ENCODE peak calls at places on chromosomes 13 and 19, in four cellular contexts. Z is SK-N-SH, J is HCT116, U is K562. L is an unnamed sample.

GRCh38 chr13:111216166-111216960 is 101.3 kb downstream of the ARHGEF7 start:
- DNase-seq in Z (peak; percentile 61), J (no peak), U (no peak), L (peak; percentile 29)

GRCh38 chr19:46299695-46300094 is 2.9 kb downstream of the HIF3A start:
- DNase-seq in Z (no peak), J (no peak), U (no peak), L (no peak)

GRCh38 chr13:51240178-51240577 is 18.0 kb downstream of the FAM124A start:
- DNase-seq in Z (no peak), J (no peak), U (no peak), L (no peak)

GRCh38 chr13:22505489-22505888 is 675.3 kb upstream of the SGCG start:
- DNase-seq in Z (no peak), J (no peak), U (no peak), L (no peak)

GRCh38 chr19:51258761-51259160 is 7.9 kb downstream of the SIGLECL1 start:
- DNase-seq in Z (no peak), J (no peak), U (no peak), L (no peak)

GRCh38 chr13:77000475-77000874 is 8.6 kb downstream of the CLN5 start:
- DNase-seq in Z (no peak), J (no peak), U (no peak), L (no peak)

GRCh38 chr19:29612801-29613595 is 6.9 kb downstream of the POP4 start:
- DNase-seq in Z (no peak), J (no peak), U (no peak), L (no peak)

GRCh38 chr13:70856706-70857105 is 748.5 kb upstream of the KLHL1 start:
- DNase-seq in Z (no peak), J (no peak), U (no peak), L (no peak)

GRCh38 chr13:53237696-53238095 is 209.1 kb downstream of the OLFM4 start:
- DNase-seq in Z (no peak), J (no peak), U (no peak), L (no peak)

GRCh38 chr13:75800545-75800944 is 164.4 kb downstream of the LMO7 start:
- DNase-seq in Z (no peak), J (peak; percentile 19), U (no peak), L (no peak)

GRCh38 chr19:10583021-10583776 is 3.9 kb downstream of the AP1M2 start:
- DNase-seq in Z (no peak), J (no peak), U (no peak), L (no peak)

GRCh38 chr19:46378268-46378667 is 31.4 kb downstream of the PPP5C start:
- DNase-seq in Z (no peak), J (no peak), U (no peak), L (no peak)

GRCh38 chr19:2574971-2575630 is 99.2 kb downstream of the GADD45B start:
- DNase-seq in Z (no peak), J (no peak), U (no peak), L (no peak)

GRCh38 chr19:57816652-57817051 is 1.9 kb upstream of the ZNF552 start:
- DNase-seq in Z (no peak), J (no peak), U (no peak), L (no peak)

GRCh38 chr13:49225358-49226042 is 5.4 kb downstream of the MLNR start:
- DNase-seq in Z (no peak), J (no peak), U (no peak), L (peak; percentile 29)
- TF ChIP-seq ELF1 in Z (no peak), J (no peak), U (no peak), L (no peak)

DNA sequence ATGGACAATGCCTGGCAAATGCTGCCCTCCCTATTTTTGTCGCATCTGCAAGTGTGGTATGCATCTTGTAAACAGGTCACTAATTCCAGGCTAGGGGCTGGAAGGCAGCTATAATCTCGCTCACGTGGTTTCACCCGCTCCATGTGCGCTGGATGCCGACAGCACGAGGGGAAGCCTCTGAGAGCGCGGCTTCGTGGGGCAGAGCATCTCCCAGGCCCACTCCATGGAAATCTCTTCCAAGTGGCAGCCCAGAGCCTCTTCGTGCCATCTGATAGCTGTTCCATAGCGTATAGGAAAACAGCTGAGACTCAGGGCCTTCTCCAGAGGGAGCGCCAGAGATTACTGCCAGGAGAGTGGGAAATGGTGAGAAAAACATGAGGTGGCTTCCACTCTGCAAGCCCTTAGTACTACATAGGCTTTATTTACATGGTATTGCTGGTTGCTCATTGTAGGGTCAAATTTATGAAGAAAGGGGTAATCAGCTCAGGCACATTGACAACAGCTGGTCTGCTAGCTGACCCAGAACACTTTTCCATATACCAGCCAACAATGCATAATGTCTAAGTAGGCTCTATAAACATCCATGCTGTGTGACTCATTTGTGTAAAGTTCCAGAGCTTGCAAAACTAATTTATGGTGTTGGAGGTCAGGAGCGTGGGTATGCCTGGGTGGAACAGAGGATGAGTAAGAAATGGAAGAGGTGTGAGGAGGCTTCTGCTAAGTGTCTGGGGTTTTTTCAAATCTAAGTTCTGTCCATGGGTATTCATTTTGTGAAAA is 165.2 kb downstream of the SHISA2 start:
- DNase-seq in Z (no peak), J (no peak), U (no peak), L (no peak)
- TF ChIP-seq ELF1 in Z (no peak), J (no peak), U (no peak), L (no peak)

GRCh38 chr13:102400619-102401125 is 1.2 kb downstream of the FGF14 start:
- DNase-seq in Z (peak; percentile 73), J (no peak), U (no peak), L (no peak)

GRCh38 chr13:102401305-102401704 is 543 bp downstream of the FGF14 start:
- DNase-seq in Z (peak; percentile 45), J (no peak), U (no peak), L (no peak)

GRCh38 chr13:102402292-102402691 is 444 bp upstream of the FGF14 start:
- DNase-seq in Z (peak; percentile 88), J (no peak), U (no peak), L (no peak)

GRCh38 chr13:102401755-102402154 is at the start of gene FGF14:
- DNase-seq in Z (peak; percentile 31), J (no peak), U (no peak), L (no peak)

DNA sequence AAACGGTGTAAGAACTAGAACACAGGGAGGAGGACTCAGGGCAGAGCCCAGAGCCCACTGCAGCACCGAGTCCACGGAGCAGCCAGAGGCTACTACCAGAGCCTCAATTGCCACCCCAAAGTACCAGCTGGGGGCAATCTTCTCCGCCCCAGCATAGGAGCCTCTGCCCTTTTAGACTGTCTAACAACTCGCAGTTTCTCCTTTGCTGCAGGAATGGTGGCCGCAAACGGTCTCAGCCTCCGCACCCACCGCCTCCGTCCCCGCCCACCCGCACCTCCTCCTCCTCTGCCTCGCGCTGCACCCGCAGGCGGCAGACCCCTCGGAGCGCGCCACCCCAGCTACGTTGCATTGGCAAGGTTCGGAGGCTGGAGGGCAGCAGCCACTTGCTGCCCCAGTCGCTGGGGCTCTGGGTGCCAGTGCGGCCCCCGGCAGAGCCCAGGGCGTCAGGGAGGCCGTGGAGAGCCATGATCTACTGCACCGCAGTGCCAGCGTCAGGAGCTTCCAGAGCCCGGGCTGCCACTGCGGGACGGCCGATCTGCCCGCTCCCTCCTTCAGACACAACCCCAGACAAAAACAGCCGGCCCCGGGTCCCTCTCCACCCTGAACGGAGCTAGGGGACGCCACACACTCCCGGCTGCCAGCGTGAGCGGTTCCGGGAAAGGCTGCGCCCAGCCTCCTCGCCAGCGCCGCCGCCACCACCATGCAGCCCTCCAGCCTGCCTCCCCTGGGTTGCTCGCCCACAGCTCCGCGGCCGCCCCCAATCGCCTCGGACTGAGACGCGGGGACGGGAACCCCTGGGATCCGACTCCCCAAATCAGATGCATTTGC is 1.8 kb downstream of the FGF14 start:
- DNase-seq in Z (peak; percentile 78), J (no peak), U (no peak), L (no peak)
- TF ChIP-seq ELF1 in Z (no peak), J (no peak), U (no peak), L (no peak)

DNA sequence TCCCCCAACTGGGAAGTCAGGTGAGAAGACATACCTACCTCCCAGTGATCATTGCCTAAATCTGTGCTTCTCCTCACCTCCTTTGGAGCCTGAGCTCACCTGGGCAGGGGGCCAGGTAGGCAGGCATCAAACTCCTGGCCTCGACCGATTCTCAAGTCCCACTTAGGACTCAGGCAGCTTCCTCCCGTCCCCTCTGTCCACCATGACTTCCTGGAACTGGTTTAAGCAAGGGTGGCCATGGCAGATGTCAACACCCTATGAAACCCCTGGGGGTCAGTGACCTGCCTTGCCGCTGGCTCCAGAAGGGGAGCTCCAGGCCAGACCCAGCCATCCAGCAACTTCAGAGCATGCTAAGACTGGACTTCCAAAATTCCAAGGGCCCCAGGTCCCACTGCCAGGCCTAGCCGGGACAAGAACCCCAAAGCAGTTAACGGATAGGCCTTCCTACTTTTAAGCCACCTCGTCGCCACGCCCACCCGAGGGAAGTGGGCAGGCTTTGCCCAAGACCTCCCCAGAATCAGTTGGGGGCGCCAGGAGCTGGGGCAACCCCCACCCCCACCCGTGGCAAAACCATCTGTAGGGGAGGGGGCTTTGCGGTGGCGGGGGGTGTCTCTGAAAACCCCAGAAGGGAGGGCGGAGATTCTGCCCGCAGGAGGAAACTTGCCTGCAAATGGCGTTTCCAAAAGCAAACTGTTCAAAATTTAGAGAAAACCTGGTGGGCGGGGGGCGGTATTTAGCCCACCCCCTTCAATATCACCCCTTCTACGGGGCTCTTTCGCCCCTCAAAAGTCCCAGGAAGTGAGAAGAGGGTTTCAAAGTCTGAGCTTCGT is 657 bp downstream of the PLIN3 start:
- DNase-seq in Z (peak; percentile 44), J (no peak), U (peak; percentile 53), L (peak; percentile 34)
- TF ChIP-seq ELF1 in Z (no peak), J (no peak), U (peak; percentile 23), L (peak; percentile 76)